ENCODE peak calls at places on chromosomes 5 and 9, in four cellular contexts. K is midbrain; G is CD4-positive, alpha-beta T cell; C is Right ventricle myocardium superior. I is an unnamed sample.

GRCh38 chr9:89721971-89722530 is 117.2 kb downstream of the GADD45G start:
- DNase-seq in C (no peak), K (no peak), G (no peak), I (no peak)

GRCh38 chr9:112041536-112042243 is 133.4 kb downstream of the SUSD1 start:
- DNase-seq in K (no peak), C (no peak), G (no peak), I (no peak)

GRCh38 chr9:121827251-121827967 is 176.0 kb downstream of the DAB2IP start:
- DNase-seq in G (no peak), K (no peak), C (no peak), I (no peak)

GRCh38 chr9:35729700-35730485 is 2.1 kb downstream of the TLN1 start:
- DNase-seq in G (no peak), C (peak), K (peak), I (peak)

GRCh38 chr9:120080781-120081180 is 499.2 kb downstream of the CDK5RAP2 start:
- DNase-seq in C (no peak), K (no peak), G (no peak), I (no peak)

GRCh38 chr9:134216961-134217360 is 52.6 kb upstream of the RNU6ATAC start:
- DNase-seq in C (peak), G (no peak), K (no peak), I (no peak)

GRCh38 chr9:92666236-92666635 is 3.7 kb downstream of the IPPK start:
- DNase-seq in K (no peak), C (no peak), G (no peak), I (no peak)

GRCh38 chr5:149405550-149406202 is 26.6 kb upstream of the IL17B start:
- DNase-seq in G (no peak), K (no peak), C (no peak), I (no peak)

GRCh38 chr5:169094586-169095409 is 206.1 kb downstream of the SLIT3 start:
- DNase-seq in C (no peak), K (no peak), G (no peak), I (no peak)

GRCh38 chr5:178690208-178690607 is 40.3 kb downstream of the ZNF354A start:
- DNase-seq in G (no peak), K (no peak), C (no peak), I (no peak)

GRCh38 chr5:139763584-139764249 is 31.9 kb upstream of the PSD2 start:
- DNase-seq in K (no peak), C (no peak), G (no peak), I (no peak)

GRCh38 chr9:18595597-18595996 is 121.6 kb downstream of the ADAMTSL1 start:
- DNase-seq in C (no peak), K (peak), G (no peak), I (peak)

GRCh38 chr5:144979516-144980264 is 809.0 kb downstream of the KCTD16 start:
- DNase-seq in C (no peak), K (no peak), G (no peak), I (no peak)

GRCh38 chr9:114186091-114186792 is 30.9 kb downstream of the COL27A1 start:
- DNase-seq in K (no peak), C (peak), G (no peak), I (no peak)

GRCh38 chr9:87713278-87713989 is 12.5 kb upstream of the CTSL start:
- DNase-seq in C (peak), K (peak), G (no peak), I (no peak)

GRCh38 chr9:134192951-134193731 is 28.8 kb upstream of the RNU6ATAC start:
- DNase-seq in G (no peak), K (no peak), C (no peak), I (no peak)